ENCODE peak calls at places on chromosomes 11 and 22, in seven cellular contexts. F is IMR-90, R is fibroblast of lung, I is WERI-Rb-1, H is adrenal gland, O is right atrium auricular region, C is GM06990. K is an unnamed sample.

GRCh38 chr11:8218840-8219239 is 44.8 kb downstream of the LMO1 start:
- DNase-seq in F (no peak), R (no peak), I (no peak), H (no peak), O (no peak), C (no peak), K (no peak)

GRCh38 chr22:46730568-46731245 is 7.3 kb downstream of the CERK start:
- DNase-seq in F (no peak), R (no peak), I (no peak), H (no peak), O (no peak), C (no peak), K (no peak)

GRCh38 chr11:62647609-62648005 is 1.2 kb upstream of the GANAB start:
- DNase-seq in F (no peak), R (no peak), I (no peak), H (no peak), O (no peak), C (no peak), K (no peak)

GRCh38 chr11:30889116-30889765 is 303.1 kb upstream of the MPPED2 start:
- DNase-seq in F (peak), R (peak), I (no peak), H (no peak), O (no peak), C (no peak), K (no peak)

GRCh38 chr11:76653674-76654309 is 16.8 kb downstream of the LRRC32 start:
- DNase-seq in F (peak), R (peak), I (no peak), H (peak), O (peak), C (no peak), K (no peak)

GRCh38 chr11:112511906-112512305 is 251.2 kb upstream of the PLET1 start:
- DNase-seq in F (no peak), R (no peak), I (no peak), H (no peak), O (no peak), C (no peak), K (no peak)

GRCh38 chr11:100789500-100789899 is 102.4 kb downstream of the ARHGAP42 start:
- DNase-seq in F (peak), R (peak), I (no peak), H (peak), O (no peak), C (no peak), K (no peak)

GRCh38 chr11:77081381-77081851 is 14.6 kb downstream of the CAPN5 start:
- DNase-seq in F (no peak), R (no peak), I (no peak), H (no peak), O (no peak), C (no peak), K (no peak)

GRCh38 chr22:20528405-20528978 is 21.1 kb downstream of the MED15 start:
- DNase-seq in F (no peak), R (no peak), I (no peak), H (no peak), O (no peak), C (no peak), K (no peak)

GRCh38 chr11:63908631-63909491 is 8.1 kb downstream of the RCOR2 start:
- DNase-seq in F (no peak), R (no peak), I (no peak), H (no peak), O (no peak), C (no peak), K (no peak)

GRCh38 chr11:12777208-12777874 is 103.1 kb downstream of the TEAD1 start:
- DNase-seq in F (peak), R (no peak), I (no peak), H (no peak), O (no peak), C (no peak), K (no peak)

GRCh38 chr11:8258289-8258688 is 5.4 kb downstream of the LMO1 start:
- DNase-seq in F (no peak), R (peak), I (no peak), H (no peak), O (no peak), C (no peak), K (no peak)

GRCh38 chr11:85256433-85256832 is 370.7 kb downstream of the DLG2 start:
- DNase-seq in F (no peak), R (no peak), I (no peak), H (no peak), O (no peak), C (no peak), K (no peak)

GRCh38 chr11:20327377-20327776 is 36.1 kb upstream of the HTATIP2 start:
- DNase-seq in F (no peak), R (no peak), I (peak), H (no peak), O (no peak), C (no peak), K (no peak)

GRCh38 chr11:114111369-114112042 is 52.0 kb downstream of the ZBTB16 start:
- DNase-seq in F (no peak), R (no peak), I (no peak), H (no peak), O (no peak), C (no peak), K (no peak)

GRCh38 chr11:57479925-57480324 is 19.6 kb downstream of the RTN4RL2 start:
- DNase-seq in F (no peak), R (no peak), I (no peak), H (no peak), O (no peak), C (no peak), K (no peak)

GRCh38 chr11:57481915-57482781 is 21.8 kb downstream of the RTN4RL2 start:
- DNase-seq in F (no peak), R (no peak), I (no peak), H (no peak), O (no peak), C (no peak), K (no peak)

GRCh38 chr11:57478971-57479663 is 18.8 kb downstream of the RTN4RL2 start:
- DNase-seq in F (no peak), R (no peak), I (no peak), H (no peak), O (no peak), C (no peak), K (no peak)

GRCh38 chr11:57481315-57481714 is 21.0 kb downstream of the RTN4RL2 start:
- DNase-seq in F (no peak), R (no peak), I (no peak), H (no peak), O (no peak), C (no peak), K (no peak)

GRCh38 chr11:57480409-57481137 is 20.2 kb downstream of the RTN4RL2 start:
- DNase-seq in F (peak), R (no peak), I (peak), H (peak), O (no peak), C (no peak), K (peak)
- TF ChIP-seq CTCF in F (peak), R (peak), I (peak), H (peak), O (peak), C (peak), K (peak)

GRCh38 chr22:21929253-21929652 is 23.4 kb downstream of the PPM1F start:
- DNase-seq in F (no peak), R (no peak), I (no peak), H (no peak), O (no peak), C (no peak), K (no peak)
- TF ChIP-seq CTCF in F (no peak), R (no peak), I (no peak), H (no peak), O (no peak), C (no peak), K (no peak)

GRCh38 chr11:10846664-10847063 is 11.2 kb downstream of the ZBED5 start:
- DNase-seq in F (no peak), R (no peak), I (no peak), H (no peak), O (no peak), C (no peak), K (no peak)

GRCh38 chr11:10845589-10845988 is 12.3 kb downstream of the ZBED5 start:
- DNase-seq in F (no peak), R (no peak), I (no peak), H (no peak), O (no peak), C (no peak), K (no peak)

GRCh38 chr11:10844816-10845215 is 13.0 kb downstream of the ZBED5 start:
- DNase-seq in F (no peak), R (no peak), I (no peak), H (no peak), O (no peak), C (no peak), K (no peak)

GRCh38 chr11:10844364-10844763 is 13.5 kb downstream of the ZBED5 start:
- DNase-seq in F (peak), R (no peak), I (no peak), H (no peak), O (no peak), C (no peak), K (no peak)

DNA sequence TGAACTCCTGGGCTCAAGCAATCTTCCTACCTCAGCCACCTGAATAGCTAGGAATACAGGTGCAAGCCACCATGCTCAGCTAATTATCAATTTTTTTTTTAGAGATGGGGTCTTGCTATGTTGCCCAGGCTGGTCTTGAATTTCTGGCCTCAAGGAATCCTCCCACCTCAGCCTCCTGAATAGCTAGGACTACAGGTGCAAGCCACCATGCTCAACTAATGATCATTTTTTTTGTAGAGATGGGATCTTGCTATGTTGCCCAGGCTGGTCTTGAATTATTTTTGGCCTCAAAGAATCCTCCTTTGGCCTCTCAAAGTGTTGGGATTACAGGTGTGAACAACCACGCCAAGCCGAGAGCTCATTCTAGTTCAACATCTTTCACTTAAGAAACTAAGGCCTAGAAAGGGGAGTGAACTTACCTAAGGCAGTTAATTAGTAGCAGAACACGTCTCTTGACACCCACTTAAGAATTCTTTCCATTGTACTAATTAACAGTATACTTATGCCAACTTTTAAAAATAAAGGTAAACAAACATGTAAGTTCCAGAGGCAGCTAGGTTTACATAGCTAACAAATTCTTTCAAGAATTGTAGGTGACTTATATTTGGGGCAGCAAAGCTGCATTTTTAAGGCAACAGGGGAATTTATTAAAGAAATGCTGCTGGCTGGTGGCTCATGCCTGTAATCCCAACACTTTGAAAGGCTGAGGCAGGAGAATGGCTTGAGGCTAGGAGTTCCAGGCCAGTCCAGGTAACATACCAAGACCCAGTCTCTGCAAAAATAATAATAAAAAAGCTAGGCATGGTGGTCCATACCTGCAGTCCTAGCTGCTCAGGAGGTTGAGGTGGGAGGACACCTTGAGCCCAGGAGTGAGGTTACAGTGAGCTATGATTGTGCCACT is 9.6 kb downstream of the ZBED5 start:
- DNase-seq in F (no peak), R (no peak), I (no peak), H (no peak), O (no peak), C (no peak), K (no peak)
- TF ChIP-seq CTCF in F (no peak), R (no peak), I (no peak), H (no peak), O (no peak), C (no peak), K (no peak)

GRCh38 chr22:19432092-19432844 is at the start of gene MRPL40:
- DNase-seq in F (peak), R (peak), I (peak), H (peak), O (peak), C (peak), K (peak)
- TF ChIP-seq CTCF in F (peak), R (no peak), I (no peak), H (no peak), O (no peak), C (no peak), K (peak)

GRCh38 chr11:126063510-126063858 is 818 bp upstream of the CDON start:
- DNase-seq in F (no peak), R (no peak), I (no peak), H (no peak), O (no peak), C (no peak), K (no peak)

GRCh38 chr11:126059238-126059761 is 3.4 kb downstream of the CDON start:
- DNase-seq in F (no peak), R (no peak), I (peak), H (no peak), O (no peak), C (no peak), K (no peak)

GRCh38 chr11:126060651-126061220 is 1.9 kb downstream of the CDON start:
- DNase-seq in F (no peak), R (no peak), I (no peak), H (no peak), O (no peak), C (no peak), K (no peak)

GRCh38 chr11:126062679-126063509 is at the start of gene CDON:
- DNase-seq in F (peak), R (peak), I (peak), H (peak), O (peak), C (peak), K (peak)

GRCh38 chr11:126061707-126062678 is 673 bp downstream of the CDON start:
- DNase-seq in F (peak), R (peak), I (peak), H (no peak), O (no peak), C (no peak), K (peak)
- TF ChIP-seq CTCF in F (peak), R (peak), I (peak), H (peak), O (peak), C (no peak), K (peak)

GRCh38 chr11:108394744-108395284 is 72.5 kb downstream of the C11orf65 start:
- DNase-seq in F (no peak), R (no peak), I (no peak), H (no peak), O (no peak), C (no peak), K (no peak)
- TF ChIP-seq CTCF in F (no peak), R (no peak), I (no peak), H (no peak), O (no peak), C (no peak), K (no peak)

DNA sequence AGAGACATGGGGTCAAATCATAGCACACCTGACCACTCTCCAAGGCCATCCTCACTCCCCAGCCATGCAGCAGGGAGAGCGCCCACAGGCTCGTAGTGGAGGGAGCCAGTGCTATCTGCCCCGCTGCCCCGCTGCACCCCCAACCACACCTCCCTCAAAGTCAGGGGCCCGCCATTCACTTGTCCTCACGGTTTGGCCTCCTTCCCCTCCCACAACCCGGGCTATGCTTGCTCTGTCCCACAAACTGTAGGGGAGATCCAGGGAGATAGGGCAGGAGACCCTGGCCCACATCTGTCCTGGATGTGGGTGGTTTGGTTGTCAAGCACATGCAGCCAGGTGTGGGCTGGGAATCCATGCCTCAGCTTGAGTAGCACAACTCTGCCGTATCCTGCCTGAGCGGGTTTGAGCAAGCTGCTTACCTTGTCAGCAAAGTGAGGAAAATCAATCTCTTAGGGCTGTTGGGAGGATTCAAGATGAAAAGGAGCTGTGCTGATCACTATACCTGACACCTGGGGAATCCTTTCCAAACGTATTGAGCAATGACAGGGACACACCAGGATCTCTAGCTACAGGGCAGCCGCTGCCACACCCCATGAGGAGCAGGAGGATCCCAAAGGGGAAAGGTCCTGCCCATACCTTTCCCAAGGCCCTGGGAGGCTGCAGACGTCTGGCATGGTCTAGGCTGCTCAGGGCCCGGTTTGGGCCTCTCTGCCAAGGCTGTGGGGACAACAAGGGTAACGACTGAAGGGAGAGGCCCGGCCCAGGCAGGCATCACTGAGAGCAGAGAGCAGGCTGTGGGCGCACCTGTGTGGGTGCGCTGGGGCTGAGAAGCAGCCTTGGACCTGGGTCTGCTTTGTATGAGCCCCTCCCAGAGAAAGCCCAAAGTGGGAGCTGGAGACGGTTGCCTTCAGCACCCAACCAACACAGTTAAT is 23.3 kb downstream of the KCNJ5 start:
- DNase-seq in F (no peak), R (no peak), I (no peak), H (no peak), O (no peak), C (no peak), K (no peak)
- TF ChIP-seq CTCF in F (no peak), R (no peak), I (no peak), H (no peak), O (no peak), C (no peak), K (no peak)

GRCh38 chr11:121864660-121865059 is 251.4 kb downstream of the BLID start:
- DNase-seq in F (no peak), R (no peak), I (no peak), H (no peak), O (no peak), C (no peak), K (no peak)
- TF ChIP-seq CTCF in F (no peak), R (no peak), I (no peak), H (no peak), O (no peak), C (no peak), K (no peak)